ENCODE peak calls at places on chromosomes 5 and 9, in seven cellular contexts. Q, M, C, B, D, H and Z are unnamed samples.

GRCh38 chr9:125261501-125262216 is at the start of gene GAPVD1:
- DNase-seq in M (peak; percentile 76), C (peak; percentile 82), Q (peak; percentile 57), H (peak; percentile 94), B (peak; percentile 88), D (peak; percentile 97), Z (peak; percentile 97)

GRCh38 chr9:75490326-75490725 is 400.1 kb upstream of the PCSK5 start:
- DNase-seq in Q (no peak), C (no peak), M (no peak), H (peak; percentile 4), B (no peak), D (no peak), Z (no peak)

GRCh38 chr9:4686584-4686983 is 7.2 kb downstream of the CDC37L1 start:
- DNase-seq in Q (no peak), D (no peak), H (no peak), C (no peak), M (no peak), B (no peak), Z (no peak)

GRCh38 chr5:173025651-173026050 is 30.5 kb upstream of the CREBRF start:
- DNase-seq in B (no peak), Q (peak; percentile 33), C (no peak), M (peak; percentile 52), D (no peak), H (no peak), Z (no peak)

GRCh38 chr9:128152781-128153116 is 3.5 kb downstream of the LCN2 start:
- DNase-seq in M (no peak), Q (no peak), C (no peak), B (no peak), D (no peak), H (no peak), Z (no peak)

GRCh38 chr9:27925815-27926214 is 352.5 kb upstream of the C9orf72 start:
- DNase-seq in D (no peak), Q (no peak), C (no peak), B (no peak), M (no peak), H (no peak), Z (no peak)

GRCh38 chr5:147393866-147394265 is 116.0 kb downstream of the DPYSL3 start:
- DNase-seq in H (no peak), D (no peak), M (no peak), Q (no peak), B (no peak), C (peak; percentile 27), Z (peak; percentile 64)

GRCh38 chr5:3179220-3179619 is 416.4 kb upstream of the IRX1 start:
- DNase-seq in D (no peak), H (no peak), C (no peak), M (no peak), B (no peak), Q (no peak), Z (no peak)

GRCh38 chr5:4422247-4422646 is 717.9 kb upstream of the ADAMTS16 start:
- DNase-seq in B (no peak), D (no peak), M (no peak), Q (no peak), H (no peak), C (no peak), Z (no peak)

GRCh38 chr5:180352116-180352975 is 790 bp downstream of the GFPT2 start:
- DNase-seq in D (no peak), C (no peak), M (peak; percentile 23), Q (peak; percentile 10), H (peak; percentile 71), B (no peak), Z (no peak)

GRCh38 chr9:3809724-3810123 is 283.9 kb upstream of the RFX3 start:
- DNase-seq in D (no peak), B (no peak), H (peak; percentile 66), M (peak; percentile 25), Q (no peak), C (no peak), Z (no peak)

GRCh38 chr5:140298183-140298601 is 4.7 kb downstream of the PFDN1 start:
- DNase-seq in B (peak; percentile 49), H (peak; percentile 74), D (no peak), C (no peak), Q (peak; percentile 94), M (peak; percentile 95), Z (no peak)

GRCh38 chr5:75192804-75193203 is 43.9 kb downstream of the ANKRD31 start:
- DNase-seq in B (no peak), Q (no peak), M (no peak), D (no peak), H (no peak), C (no peak), Z (no peak)

GRCh38 chr5:137598341-137598740 is 99.2 kb upstream of the SPOCK1 start:
- DNase-seq in B (no peak), Q (no peak), H (no peak), D (no peak), M (no peak), C (no peak), Z (no peak)

GRCh38 chr9:20753761-20754160 is 69.7 kb downstream of the FOCAD start:
- DNase-seq in M (peak; percentile 70), H (peak; percentile 58), C (no peak), Q (peak; percentile 64), D (no peak), B (peak; percentile 79), Z (no peak)

GRCh38 chr5:35804201-35804653 is 52.5 kb upstream of the IL7R start:
- DNase-seq in H (no peak), D (peak; percentile 24), M (no peak), C (no peak), B (no peak), Q (no peak), Z (no peak)

GRCh38 chr5:151775025-151775606 is 3.4 kb downstream of the G3BP1 start:
- DNase-seq in M (no peak), Q (no peak), C (no peak), H (no peak), D (no peak), B (no peak), Z (no peak)
- H4K20me1 ChIP-seq in M (peaks cover 9% of the 10 kb centered on the region), Q (peaks cover 80% of the 10 kb centered on the region), C (peaks cover 58% of the 10 kb centered on the region), H (peaks cover 61% of the 10 kb centered on the region), D (peaks cover 73% of the 10 kb centered on the region), B (peaks cover 79% of the 10 kb centered on the region), Z (peaks cover 78% of the 10 kb centered on the region)

GRCh38 chr5:61279725-61280124 is 52.3 kb upstream of the ZSWIM6 start:
- DNase-seq in D (no peak), H (no peak), M (peak; percentile 76), B (no peak), C (no peak), Q (peak; percentile 62), Z (no peak)

GRCh38 chr5:61283480-61283879 is 48.6 kb upstream of the ZSWIM6 start:
- DNase-seq in D (no peak), H (no peak), Q (no peak), M (no peak), B (no peak), C (no peak), Z (no peak)

GRCh38 chr5:61281686-61282085 is 50.4 kb upstream of the ZSWIM6 start:
- DNase-seq in D (no peak), B (no peak), H (no peak), C (no peak), M (no peak), Q (no peak), Z (no peak)

GRCh38 chr5:61280205-61280604 is 51.9 kb upstream of the ZSWIM6 start:
- DNase-seq in M (peak; percentile 90), B (peak; percentile 49), D (no peak), Q (peak; percentile 86), H (peak; percentile 91), C (no peak), Z (peak; percentile 70)

DNA sequence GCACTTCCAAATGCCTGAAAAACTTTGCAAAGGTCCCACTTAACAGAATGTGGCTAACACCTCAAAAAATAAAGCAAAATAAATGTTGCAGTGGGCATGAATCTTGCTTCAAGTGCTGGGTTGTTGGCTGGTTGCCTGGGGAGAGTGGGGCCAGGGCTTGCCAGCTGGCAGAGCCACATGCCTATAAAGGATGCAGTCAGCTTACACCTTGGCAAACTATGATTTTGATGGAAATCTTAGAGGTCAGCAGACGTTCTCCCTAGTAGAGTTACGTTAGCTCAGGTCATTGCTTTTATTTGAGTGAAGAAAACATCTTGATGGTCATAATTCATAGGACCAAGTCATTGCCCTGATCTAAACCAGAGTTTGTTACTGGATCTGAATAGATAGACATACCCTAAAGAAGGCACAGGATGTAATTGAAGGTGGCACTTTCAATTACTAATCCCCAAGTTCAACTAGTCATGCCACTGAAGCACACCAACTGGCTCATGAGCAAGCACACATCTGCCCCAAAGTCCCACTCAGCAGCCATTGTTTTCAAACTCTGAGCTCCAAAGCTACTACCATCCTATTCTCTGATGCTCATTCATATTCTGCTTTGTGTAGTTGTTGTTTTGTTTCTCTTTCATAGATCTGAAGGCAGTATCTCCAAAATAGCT is 51.2 kb upstream of the ZSWIM6 start:
- DNase-seq in H (no peak), C (no peak), B (no peak), M (peak; percentile 33), Q (no peak), D (no peak), Z (no peak)
- H3K4me2 ChIP-seq in H (no peak overlapping the region), C (no peak overlapping the region), B (no peak overlapping the region), M (no peak overlapping the region), Q (peak overlapping the region; percentile 71), D (no peak overlapping the region), Z (no peak overlapping the region)

DNA sequence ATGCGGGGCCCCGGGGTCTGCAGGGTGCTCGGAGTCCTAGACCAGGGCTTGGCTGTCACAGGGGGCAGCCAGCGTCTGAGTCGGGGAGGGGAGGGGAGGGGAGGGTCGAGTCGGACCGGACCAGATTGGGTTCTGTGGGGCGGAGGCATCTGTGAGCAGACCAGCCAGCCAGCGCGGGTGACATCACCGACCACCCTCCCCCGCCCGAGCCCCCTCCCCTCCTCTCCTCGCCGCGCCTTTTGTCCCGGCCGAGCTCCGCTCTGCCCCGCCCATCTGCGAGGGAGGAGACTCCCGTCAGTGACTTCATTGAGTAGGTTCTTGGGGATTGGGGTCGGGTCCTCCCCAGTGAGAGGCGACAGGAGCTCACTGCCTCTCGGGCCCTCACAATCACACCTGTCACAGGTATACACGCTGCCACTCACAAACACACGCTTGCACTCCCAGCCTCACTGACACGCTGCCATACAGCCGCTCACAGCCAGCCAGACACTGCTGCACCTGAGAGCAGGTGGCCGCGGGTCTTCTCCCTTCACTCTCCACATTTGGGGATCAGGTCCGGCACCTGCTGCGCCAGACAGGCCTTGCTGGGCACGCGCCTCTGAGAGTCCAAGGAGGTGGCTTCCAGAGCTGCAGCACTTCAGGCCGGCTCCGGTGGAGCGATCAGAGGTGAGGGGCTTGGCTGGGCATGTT is 546 bp downstream of the DNAJB5 start:
- DNase-seq in D (peak; percentile 37), H (peak; percentile 76), M (peak; percentile 74), C (no peak), Q (peak; percentile 52), B (no peak), Z (peak; percentile 72)
- H3K4me1 ChIP-seq in D (peaks cover 55% of the 10 kb centered on the region), H (peaks cover 72% of the 10 kb centered on the region), M (peaks cover 29% of the 10 kb centered on the region), C (peaks cover 18% of the 10 kb centered on the region), Q (peaks cover 53% of the 10 kb centered on the region), B (peaks cover 10% of the 10 kb centered on the region), Z (peaks cover 38% of the 10 kb centered on the region)

GRCh38 chr9:135991771-135992170 is 30.6 kb upstream of the UBAC1 start:
- DNase-seq in C (no peak), Q (no peak), M (no peak), H (no peak), B (no peak), D (no peak), Z (no peak)
- H4K20me1 ChIP-seq in C (no peaks in the 10 kb centered on the region), Q (no peaks in the 10 kb centered on the region), M (no peaks in the 10 kb centered on the region), H (no peaks in the 10 kb centered on the region), B (no peaks in the 10 kb centered on the region), D (no peaks in the 10 kb centered on the region), Z (no peaks in the 10 kb centered on the region)